ENCODE peak calls at places on chromosomes 5 and 9, in eight cellular contexts. One of them, this sample, is unnamed.

GRCh38 chr5:72956324-72957140 is 691 bp downstream of the FCHO2 start:
- DNase-seq in neuronal stem cell: peak; percentile 41
- DNase-seq in HCT116: no peak
- DNase-seq in heart left ventricle: peak; percentile 58
- DNase-seq in CD4-positive, alpha-beta memory T cell: peak; percentile 27
- DNase-seq in stomach: peak; percentile 39
- DNase-seq in thyroid gland: peak; percentile 57
- DNase-seq in adrenal gland: peak; percentile 74
- DNase-seq in this sample: peak; percentile 68

GRCh38 chr9:83070257-83070656 is 7.3 kb upstream of the RASEF start:
- DNase-seq in neuronal stem cell: no peak
- DNase-seq in HCT116: no peak
- DNase-seq in heart left ventricle: no peak
- DNase-seq in CD4-positive, alpha-beta memory T cell: no peak
- DNase-seq in stomach: no peak
- DNase-seq in thyroid gland: no peak
- DNase-seq in adrenal gland: no peak
- DNase-seq in this sample: no peak

GRCh38 chr9:122016309-122016708 is 76.8 kb downstream of the TTLL11 start:
- DNase-seq in neuronal stem cell: no peak
- DNase-seq in HCT116: no peak
- DNase-seq in heart left ventricle: no peak
- DNase-seq in CD4-positive, alpha-beta memory T cell: no peak
- DNase-seq in stomach: no peak
- DNase-seq in thyroid gland: no peak
- DNase-seq in adrenal gland: no peak
- DNase-seq in this sample: no peak

GRCh38 chr9:121023064-121023463 is 27.0 kb downstream of the C5 start:
- DNase-seq in neuronal stem cell: no peak
- DNase-seq in HCT116: peak; percentile 41
- DNase-seq in heart left ventricle: no peak
- DNase-seq in CD4-positive, alpha-beta memory T cell: no peak
- DNase-seq in stomach: no peak
- DNase-seq in thyroid gland: no peak
- DNase-seq in adrenal gland: no peak
- DNase-seq in this sample: no peak

GRCh38 chr5:163407034-163407652 is 30.3 kb upstream of the CCNG1 start:
- DNase-seq in neuronal stem cell: no peak
- DNase-seq in HCT116: no peak
- DNase-seq in heart left ventricle: no peak
- DNase-seq in CD4-positive, alpha-beta memory T cell: no peak
- DNase-seq in stomach: no peak
- DNase-seq in thyroid gland: no peak
- DNase-seq in adrenal gland: no peak
- DNase-seq in this sample: no peak

GRCh38 chr9:7844283-7844682 is 44.7 kb upstream of the DMAC1 start:
- DNase-seq in neuronal stem cell: peak; percentile 3
- DNase-seq in HCT116: no peak
- DNase-seq in heart left ventricle: no peak
- DNase-seq in CD4-positive, alpha-beta memory T cell: peak; percentile 35
- DNase-seq in stomach: no peak
- DNase-seq in thyroid gland: no peak
- DNase-seq in adrenal gland: no peak
- DNase-seq in this sample: no peak

GRCh38 chr9:87742813-87743428 is 17.0 kb downstream of the CTSL start:
- DNase-seq in neuronal stem cell: no peak
- DNase-seq in HCT116: no peak
- DNase-seq in heart left ventricle: no peak
- DNase-seq in CD4-positive, alpha-beta memory T cell: no peak
- DNase-seq in stomach: no peak
- DNase-seq in thyroid gland: no peak
- DNase-seq in adrenal gland: no peak
- DNase-seq in this sample: no peak

GRCh38 chr5:151223447-151224264 is at the start of gene CCDC69:
- DNase-seq in neuronal stem cell: peak; percentile 44
- DNase-seq in HCT116: peak; percentile 53
- DNase-seq in heart left ventricle: peak; percentile 86
- DNase-seq in CD4-positive, alpha-beta memory T cell: peak; percentile 47
- DNase-seq in stomach: peak; percentile 78
- DNase-seq in thyroid gland: peak; percentile 77
- DNase-seq in adrenal gland: peak; percentile 89
- DNase-seq in this sample: peak; percentile 82

GRCh38 chr9:93261281-93261680 is 77.3 kb downstream of the WNK2 start:
- DNase-seq in neuronal stem cell: no peak
- DNase-seq in HCT116: no peak
- DNase-seq in heart left ventricle: no peak
- DNase-seq in CD4-positive, alpha-beta memory T cell: no peak
- DNase-seq in stomach: peak; percentile 25
- DNase-seq in thyroid gland: no peak
- DNase-seq in adrenal gland: peak; percentile 0
- DNase-seq in this sample: peak; percentile 37

GRCh38 chr9:120974921-120975320 is 48.3 kb upstream of the TRAF1 start:
- DNase-seq in neuronal stem cell: no peak
- DNase-seq in HCT116: no peak
- DNase-seq in heart left ventricle: no peak
- DNase-seq in CD4-positive, alpha-beta memory T cell: peak; percentile 12
- DNase-seq in stomach: no peak
- DNase-seq in thyroid gland: no peak
- DNase-seq in adrenal gland: no peak
- DNase-seq in this sample: no peak

GRCh38 chr9:134209731-134210311 is 45.5 kb upstream of the RNU6ATAC start:
- DNase-seq in neuronal stem cell: no peak
- DNase-seq in HCT116: no peak
- DNase-seq in heart left ventricle: peak; percentile 24
- DNase-seq in CD4-positive, alpha-beta memory T cell: no peak
- DNase-seq in stomach: no peak
- DNase-seq in thyroid gland: no peak
- DNase-seq in adrenal gland: no peak
- DNase-seq in this sample: no peak

GRCh38 chr5:61419141-61419540 is 87.1 kb downstream of the ZSWIM6 start:
- DNase-seq in neuronal stem cell: no peak
- DNase-seq in HCT116: no peak
- DNase-seq in heart left ventricle: no peak
- DNase-seq in CD4-positive, alpha-beta memory T cell: no peak
- DNase-seq in stomach: no peak
- DNase-seq in thyroid gland: no peak
- DNase-seq in adrenal gland: no peak
- DNase-seq in this sample: no peak

GRCh38 chr9:121637441-121638222 is 13.8 kb upstream of the DAB2IP start:
- DNase-seq in neuronal stem cell: no peak
- DNase-seq in HCT116: no peak
- DNase-seq in heart left ventricle: no peak
- DNase-seq in CD4-positive, alpha-beta memory T cell: no peak
- DNase-seq in stomach: no peak
- DNase-seq in thyroid gland: peak; percentile 27
- DNase-seq in adrenal gland: peak; percentile 72
- DNase-seq in this sample: no peak

GRCh38 chr9:72585737-72586136 is 64.3 kb downstream of the TMC1 start:
- DNase-seq in neuronal stem cell: no peak
- DNase-seq in HCT116: no peak
- DNase-seq in heart left ventricle: no peak
- DNase-seq in CD4-positive, alpha-beta memory T cell: no peak
- DNase-seq in stomach: no peak
- DNase-seq in thyroid gland: peak; percentile 42
- DNase-seq in adrenal gland: no peak
- DNase-seq in this sample: no peak

GRCh38 chr5:14286574-14287399 is 143.6 kb downstream of the TRIO start:
- DNase-seq in neuronal stem cell: no peak
- DNase-seq in HCT116: no peak
- DNase-seq in heart left ventricle: no peak
- DNase-seq in CD4-positive, alpha-beta memory T cell: no peak
- DNase-seq in stomach: no peak
- DNase-seq in thyroid gland: no peak
- DNase-seq in adrenal gland: no peak
- DNase-seq in this sample: no peak

GRCh38 chr5:123429993-123430392 is 6.8 kb upstream of the CEP120 start:
- DNase-seq in neuronal stem cell: no peak
- DNase-seq in HCT116: peak; percentile 23
- DNase-seq in heart left ventricle: no peak
- DNase-seq in CD4-positive, alpha-beta memory T cell: no peak
- DNase-seq in stomach: no peak
- DNase-seq in thyroid gland: no peak
- DNase-seq in adrenal gland: no peak
- DNase-seq in this sample: no peak

GRCh38 chr9:130936285-130937117 is 2.5 kb downstream of the FIBCD1 start:
- DNase-seq in neuronal stem cell: no peak
- DNase-seq in HCT116: no peak
- DNase-seq in heart left ventricle: no peak
- DNase-seq in CD4-positive, alpha-beta memory T cell: no peak
- DNase-seq in stomach: no peak
- DNase-seq in thyroid gland: peak; percentile 16
- DNase-seq in adrenal gland: peak; percentile 97
- DNase-seq in this sample: no peak

GRCh38 chr5:33726422-33727165 is 165.2 kb downstream of the ADAMTS12 start:
- DNase-seq in neuronal stem cell: no peak
- DNase-seq in HCT116: no peak
- DNase-seq in heart left ventricle: no peak
- DNase-seq in CD4-positive, alpha-beta memory T cell: no peak
- DNase-seq in stomach: no peak
- DNase-seq in thyroid gland: no peak
- DNase-seq in adrenal gland: no peak
- DNase-seq in this sample: no peak

DNA sequence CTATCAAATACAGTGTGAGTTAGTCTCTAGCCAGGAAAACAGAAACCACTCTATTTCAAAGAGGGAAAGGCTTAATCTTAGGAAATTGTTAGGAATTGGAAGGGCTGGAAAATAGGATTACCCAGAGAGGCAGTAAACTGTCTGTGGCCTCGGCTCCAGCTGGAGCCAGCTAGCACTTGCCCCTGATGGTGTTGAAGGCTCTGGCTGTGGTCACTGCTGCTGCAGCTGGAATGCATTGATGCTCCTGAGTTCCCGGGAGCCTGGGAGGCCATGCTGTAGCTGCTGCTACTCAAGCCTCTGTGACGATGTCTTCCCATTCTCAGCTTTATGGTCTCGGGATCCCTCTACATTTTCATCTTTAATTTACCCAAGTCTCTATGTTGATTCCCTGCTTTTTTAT is 29.6 kb downstream of the RAD23B start:
- DNase-seq in neuronal stem cell: no peak
- DNase-seq in HCT116: no peak
- DNase-seq in heart left ventricle: peak; percentile 54
- DNase-seq in CD4-positive, alpha-beta memory T cell: no peak
- DNase-seq in stomach: no peak
- DNase-seq in thyroid gland: no peak
- DNase-seq in adrenal gland: no peak
- DNase-seq in this sample: no peak
- H3K36me3 ChIP-seq in neuronal stem cell: peaks cover 96% of the 10 kb centered on the region
- H3K36me3 ChIP-seq in HCT116: peaks cover 48% of the 10 kb centered on the region
- H3K36me3 ChIP-seq in heart left ventricle: peaks cover 85% of the 10 kb centered on the region
- H3K36me3 ChIP-seq in CD4-positive, alpha-beta memory T cell: peaks cover 16% of the 10 kb centered on the region
- H3K36me3 ChIP-seq in stomach: no peaks in the 10 kb centered on the region
- H3K36me3 ChIP-seq in thyroid gland: no peaks in the 10 kb centered on the region
- H3K36me3 ChIP-seq in adrenal gland: peaks cover 37% of the 10 kb centered on the region
- H3K36me3 ChIP-seq in this sample: no peaks in the 10 kb centered on the region

GRCh38 chr9:114376586-114376985 is 11.2 kb downstream of the AKNA start:
- DNase-seq in neuronal stem cell: no peak
- DNase-seq in HCT116: no peak
- DNase-seq in heart left ventricle: no peak
- DNase-seq in CD4-positive, alpha-beta memory T cell: no peak
- DNase-seq in stomach: no peak
- DNase-seq in thyroid gland: no peak
- DNase-seq in adrenal gland: no peak
- DNase-seq in this sample: no peak

GRCh38 chr9:114380988-114381387 is 6.8 kb downstream of the AKNA start:
- DNase-seq in neuronal stem cell: no peak
- DNase-seq in HCT116: no peak
- DNase-seq in heart left ventricle: no peak
- DNase-seq in CD4-positive, alpha-beta memory T cell: no peak
- DNase-seq in stomach: no peak
- DNase-seq in thyroid gland: no peak
- DNase-seq in adrenal gland: no peak
- DNase-seq in this sample: no peak

GRCh38 chr9:114377046-114377445 is 10.7 kb downstream of the AKNA start:
- DNase-seq in neuronal stem cell: no peak
- DNase-seq in HCT116: no peak
- DNase-seq in heart left ventricle: no peak
- DNase-seq in CD4-positive, alpha-beta memory T cell: no peak
- DNase-seq in stomach: no peak
- DNase-seq in thyroid gland: no peak
- DNase-seq in adrenal gland: no peak
- DNase-seq in this sample: no peak

GRCh38 chr9:114378016-114378415 is 9.8 kb downstream of the AKNA start:
- DNase-seq in neuronal stem cell: no peak
- DNase-seq in HCT116: no peak
- DNase-seq in heart left ventricle: no peak
- DNase-seq in CD4-positive, alpha-beta memory T cell: no peak
- DNase-seq in stomach: no peak
- DNase-seq in thyroid gland: no peak
- DNase-seq in adrenal gland: no peak
- DNase-seq in this sample: no peak

GRCh38 chr9:114378883-114379282 is 8.9 kb downstream of the AKNA start:
- DNase-seq in neuronal stem cell: no peak
- DNase-seq in HCT116: no peak
- DNase-seq in heart left ventricle: no peak
- DNase-seq in CD4-positive, alpha-beta memory T cell: no peak
- DNase-seq in stomach: no peak
- DNase-seq in thyroid gland: no peak
- DNase-seq in adrenal gland: no peak
- DNase-seq in this sample: no peak
- H3K36me3 ChIP-seq in neuronal stem cell: peaks cover 39% of the 10 kb centered on the region
- H3K36me3 ChIP-seq in HCT116: no peaks in the 10 kb centered on the region
- H3K36me3 ChIP-seq in heart left ventricle: peaks cover 60% of the 10 kb centered on the region
- H3K36me3 ChIP-seq in CD4-positive, alpha-beta memory T cell: peaks cover 55% of the 10 kb centered on the region
- H3K36me3 ChIP-seq in stomach: peaks cover 35% of the 10 kb centered on the region
- H3K36me3 ChIP-seq in thyroid gland: peaks cover 16% of the 10 kb centered on the region
- H3K36me3 ChIP-seq in adrenal gland: peaks cover 41% of the 10 kb centered on the region
- H3K36me3 ChIP-seq in this sample: peaks cover 8% of the 10 kb centered on the region

GRCh38 chr5:140497897-140498296 is 49.6 kb upstream of the EIF4EBP3 start:
- DNase-seq in neuronal stem cell: no peak
- DNase-seq in HCT116: no peak
- DNase-seq in heart left ventricle: no peak
- DNase-seq in CD4-positive, alpha-beta memory T cell: no peak
- DNase-seq in stomach: no peak
- DNase-seq in thyroid gland: no peak
- DNase-seq in adrenal gland: no peak
- DNase-seq in this sample: no peak
- H3K36me3 ChIP-seq in neuronal stem cell: peaks cover 95% of the 10 kb centered on the region
- H3K36me3 ChIP-seq in HCT116: peaks cover 4% of the 10 kb centered on the region
- H3K36me3 ChIP-seq in heart left ventricle: peaks cover 88% of the 10 kb centered on the region
- H3K36me3 ChIP-seq in CD4-positive, alpha-beta memory T cell: no peaks in the 10 kb centered on the region
- H3K36me3 ChIP-seq in stomach: peaks cover 9% of the 10 kb centered on the region
- H3K36me3 ChIP-seq in thyroid gland: peaks cover 11% of the 10 kb centered on the region
- H3K36me3 ChIP-seq in adrenal gland: peaks cover 9% of the 10 kb centered on the region
- H3K36me3 ChIP-seq in this sample: no peaks in the 10 kb centered on the region

GRCh38 chr9:109382182-109382581 is 61.3 kb upstream of the EPB41L4B start:
- DNase-seq in neuronal stem cell: no peak
- DNase-seq in HCT116: no peak
- DNase-seq in heart left ventricle: no peak
- DNase-seq in CD4-positive, alpha-beta memory T cell: no peak
- DNase-seq in stomach: no peak
- DNase-seq in thyroid gland: no peak
- DNase-seq in adrenal gland: no peak
- DNase-seq in this sample: no peak
- H3K36me3 ChIP-seq in neuronal stem cell: no peaks in the 10 kb centered on the region
- H3K36me3 ChIP-seq in HCT116: peaks cover 46% of the 10 kb centered on the region
- H3K36me3 ChIP-seq in heart left ventricle: peaks cover 82% of the 10 kb centered on the region
- H3K36me3 ChIP-seq in CD4-positive, alpha-beta memory T cell: no peaks in the 10 kb centered on the region
- H3K36me3 ChIP-seq in stomach: peaks cover 5% of the 10 kb centered on the region
- H3K36me3 ChIP-seq in thyroid gland: peaks cover 69% of the 10 kb centered on the region
- H3K36me3 ChIP-seq in adrenal gland: no peaks in the 10 kb centered on the region
- H3K36me3 ChIP-seq in this sample: no peaks in the 10 kb centered on the region

This sample was measured in mucosa of descending colon.